ENCODE peak calls at places on chromosomes 16 and 17, in ten cellular contexts. Y, N, A, M, O, I, L, T, H and C are unnamed samples.

GRCh38 chr17:35577826-35578194 is 561 bp downstream of the PEX12 start:
- DNase-seq in L (no peak), M (no peak), A (no peak), N (peak), T (no peak), O (no peak), Y (no peak), H (no peak), I (no peak), C (peak)

GRCh38 chr16:80573700-80574120 is 32.9 kb downstream of the DYNLRB2 start:
- DNase-seq in O (no peak), A (no peak), L (no peak), H (no peak), N (no peak), Y (no peak), M (no peak), T (no peak), I (no peak), C (no peak)

GRCh38 chr16:2207872-2208271 is 2.6 kb downstream of the MLST8 start:
- DNase-seq in M (no peak), N (no peak), H (no peak), T (no peak), L (no peak), A (no peak), Y (no peak), I (no peak), O (no peak), C (no peak)

GRCh38 chr16:84999200-84999599 is 12.1 kb downstream of the ZDHHC7 start:
- DNase-seq in Y (no peak), M (no peak), H (no peak), A (no peak), L (no peak), T (no peak), N (peak), O (no peak), I (no peak), C (no peak)

GRCh38 chr16:84607694-84608093 is 10.2 kb downstream of the COTL1 start:
- DNase-seq in L (no peak), O (peak), M (no peak), A (peak), I (no peak), T (no peak), N (no peak), Y (peak), H (no peak), C (no peak)

GRCh38 chr17:48505788-48506187 is 25.0 kb downstream of the HOXB1 start:
- DNase-seq in O (no peak), A (peak), T (no peak), H (no peak), Y (no peak), L (peak), M (peak), I (no peak), N (peak), C (no peak)

GRCh38 chr16:79845734-79846135 is 245.2 kb upstream of the MAF start:
- DNase-seq in H (no peak), M (no peak), N (no peak), T (no peak), A (no peak), I (no peak), O (no peak), L (peak), Y (no peak), C (no peak)

GRCh38 chr16:81003610-81004460 is 2.9 kb downstream of the CMC2 start:
- DNase-seq in I (no peak), M (no peak), L (no peak), O (no peak), A (no peak), H (no peak), N (peak), T (no peak), Y (no peak), C (peak)

GRCh38 chr17:79986441-79987186 is 49.1 kb downstream of the TBC1D16 start:
- DNase-seq in A (no peak), Y (no peak), T (no peak), I (no peak), M (no peak), N (no peak), L (peak), O (no peak), H (no peak), C (no peak)

GRCh38 chr16:85522842-85523601 is 90.1 kb upstream of the GSE1 start:
- DNase-seq in M (no peak), O (no peak), I (no peak), T (no peak), H (no peak), A (no peak), N (peak), L (no peak), Y (no peak), C (no peak)

GRCh38 chr17:75587718-75588545 is at the start of gene MYO15B:
- DNase-seq in N (no peak), H (peak), L (no peak), M (peak), A (peak), I (no peak), Y (peak), O (peak), T (peak), C (peak)

GRCh38 chr16:75264999-75265910 is 13.8 kb upstream of the BCAR1 start:
- DNase-seq in N (peak), O (peak), M (no peak), I (no peak), A (no peak), H (no peak), Y (no peak), L (peak), T (no peak), C (no peak)

GRCh38 chr17:77100009-77100408 is 40.8 kb upstream of the SEC14L1 start:
- DNase-seq in T (no peak), N (no peak), H (peak), M (peak), A (no peak), O (no peak), I (peak), Y (no peak), L (peak), C (no peak)

GRCh38 chr16:73095142-73095791 is 47.3 kb upstream of the ZFHX3 start:
- DNase-seq in T (no peak), M (no peak), N (no peak), I (no peak), O (no peak), H (no peak), A (no peak), L (no peak), Y (no peak), C (no peak)

GRCh38 chr17:56707312-56708219 is 114.1 kb downstream of the NOG start:
- DNase-seq in H (no peak), L (peak), I (no peak), T (no peak), O (no peak), N (no peak), Y (no peak), M (no peak), A (no peak), C (no peak)

GRCh38 chr17:57619061-57619937 is 125.8 kb downstream of the CCDC182 start:
- DNase-seq in T (no peak), L (no peak), Y (no peak), O (no peak), A (no peak), H (no peak), N (peak), I (no peak), M (no peak), C (no peak)

GRCh38 chr17:82350182-82351030 is 8.6 kb upstream of the TEX19 start:
- DNase-seq in N (peak), O (no peak), I (no peak), A (peak), T (no peak), Y (peak), M (no peak), H (no peak), L (no peak), C (no peak)

GRCh38 chr17:4986403-4986802 is 1.1 kb downstream of the CAMTA2 start:
- DNase-seq in L (peak), M (no peak), A (no peak), Y (no peak), I (no peak), N (peak), O (no peak), H (no peak), T (no peak), C (peak)

GRCh38 chr17:40547079-40547784 is 18.0 kb downstream of the CCR7 start:
- DNase-seq in A (peak), N (no peak), I (no peak), L (no peak), Y (no peak), O (no peak), T (peak), M (peak), H (no peak), C (peak)

GRCh38 chr16:8655184-8655717 is 19.2 kb upstream of the ABAT start:
- DNase-seq in N (peak), T (no peak), L (peak), M (no peak), O (no peak), A (peak), I (no peak), Y (peak), H (no peak), C (no peak)

GRCh38 chr17:38824899-38825761 is at the start of gene CWC25:
- DNase-seq in L (peak), Y (peak), M (peak), H (peak), O (peak), T (peak), A (peak), N (peak), I (peak), C (peak)

GRCh38 chr17:36493956-36494355 is 7.5 kb downstream of the ZNHIT3 start:
- DNase-seq in N (no peak), A (no peak), M (no peak), T (no peak), I (no peak), L (no peak), O (no peak), Y (no peak), H (no peak), C (no peak)